ENCODE peak calls at places on chromosomes 5 and 9, in four cellular contexts. S is natural killer cell, U is hepatocyte, N is cardiac muscle cell. T is an unnamed sample.

GRCh38 chr5:137148128-137148527 is 351.0 kb downstream of the SPOCK1 start:
- DNase-seq in S (no peak), U (no peak), N (no peak), T (no peak)

GRCh38 chr9:133774799-133775198 is 36.6 kb upstream of the SARDH start:
- DNase-seq in S (no peak), U (no peak), N (no peak), T (no peak)

GRCh38 chr5:102668220-102668930 is 86.7 kb upstream of the PAM start:
- DNase-seq in S (no peak), U (no peak), N (no peak), T (no peak)

GRCh38 chr5:112865128-112865527 is 4.0 kb downstream of the SRP19 start:
- DNase-seq in S (no peak), U (no peak), N (no peak), T (no peak)

GRCh38 chr9:88378317-88378716 is 9.9 kb upstream of the SPIN1 start:
- DNase-seq in S (no peak), U (peak; percentile 15), N (no peak), T (no peak)

GRCh38 chr9:5799314-5799713 is 33.6 kb downstream of the ERMP1 start:
- DNase-seq in S (no peak), U (peak; percentile 67), N (no peak), T (no peak)

GRCh38 chr9:121286688-121286972 is 18.7 kb downstream of the GSN start:
- DNase-seq in S (no peak), U (no peak), N (no peak), T (no peak)

GRCh38 chr9:129236441-129237145 is 58.5 kb upstream of the IER5L start:
- DNase-seq in S (no peak), U (no peak), N (no peak), T (no peak)

GRCh38 chr9:131731237-131731995 is 8.5 kb downstream of the RAPGEF1 start:
- DNase-seq in S (no peak), U (no peak), N (no peak), T (no peak)

GRCh38 chr9:18996191-18996590 is 36.8 kb downstream of the SAXO1 start:
- DNase-seq in S (no peak), U (peak; percentile 33), N (no peak), T (no peak)

GRCh38 chr5:53355316-53355715 is 125.1 kb upstream of the FST start:
- DNase-seq in S (no peak), U (no peak), N (no peak), T (no peak)

GRCh38 chr5:97400537-97400936 is 217.5 kb upstream of the RIOK2 start:
- DNase-seq in S (no peak), U (no peak), N (no peak), T (no peak)

GRCh38 chr5:16886366-16886736 is 49.7 kb downstream of the MYO10 start:
- DNase-seq in S (no peak), U (no peak), N (no peak), T (no peak)

DNA sequence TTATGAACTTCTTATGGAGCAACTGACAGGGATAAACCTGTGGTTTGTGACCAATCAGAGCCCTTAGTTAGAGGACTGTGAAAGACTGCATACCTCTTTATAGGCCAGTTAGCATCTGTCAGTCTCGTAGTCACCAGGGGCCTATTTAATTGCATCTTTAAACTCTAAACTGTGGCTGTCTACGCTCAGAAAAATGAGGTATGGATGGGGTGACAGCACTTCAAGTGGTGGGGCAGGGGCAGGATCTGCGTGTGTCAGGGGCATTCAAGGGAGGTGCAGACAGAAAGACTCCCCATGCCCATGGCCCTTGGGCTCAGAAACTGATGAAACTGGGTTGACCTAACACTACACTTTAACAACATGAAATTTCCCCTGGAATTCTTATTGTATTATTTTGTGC is 132.6 kb upstream of the TBCA start:
- DNase-seq in S (no peak), U (no peak), N (no peak), T (no peak)
- TF ChIP-seq CTCF in S (no peak), U (no peak), N (no peak), T (no peak)

GRCh38 chr9:2621678-2622360 is at the start of gene VLDLR:
- DNase-seq in S (peak; percentile 26), U (peak; percentile 71), N (no peak), T (no peak)

GRCh38 chr9:2623046-2623865 is 1.7 kb downstream of the VLDLR start:
- DNase-seq in S (peak; percentile 18), U (peak; percentile 67), N (peak; percentile 92), T (no peak)

GRCh38 chr9:2623866-2624682 is 2.5 kb downstream of the VLDLR start:
- DNase-seq in S (no peak), U (no peak), N (no peak), T (no peak)

GRCh38 chr9:2620876-2621677 is 510 bp upstream of the VLDLR start:
- DNase-seq in S (peak; percentile 24), U (peak; percentile 84), N (peak; percentile 91), T (no peak)

GRCh38 chr9:2622361-2623045 is 916 bp downstream of the VLDLR start:
- DNase-seq in S (peak; percentile 32), U (peak; percentile 44), N (peak; percentile 66), T (no peak)
- TF ChIP-seq CTCF in S (no peak), U (no peak), N (peak; percentile 2), T (no peak)

GRCh38 chr9:135476561-135476960 is 3.0 kb upstream of the PPP1R26 start:
- DNase-seq in S (no peak), U (no peak), N (no peak), T (no peak)

GRCh38 chr9:135476981-135477380 is 2.6 kb upstream of the PPP1R26 start:
- DNase-seq in S (no peak), U (no peak), N (no peak), T (no peak)

GRCh38 chr9:135473972-135474543 is 5.5 kb upstream of the PPP1R26 start:
- DNase-seq in S (no peak), U (no peak), N (no peak), T (no peak)

GRCh38 chr9:135471751-135472640 is 7.6 kb upstream of the PPP1R26 start:
- DNase-seq in S (no peak), U (no peak), N (peak; percentile 66), T (no peak)

GRCh38 chr9:135474915-135475314 is 4.7 kb upstream of the PPP1R26 start:
- DNase-seq in S (no peak), U (peak; percentile 57), N (peak; percentile 72), T (no peak)
- TF ChIP-seq CTCF in S (no peak), U (peak; percentile 46), N (peak; percentile 44), T (no peak)

GRCh38 chr5:173989432-173990082 is 587 bp downstream of the C5orf47 start:
- DNase-seq in S (no peak), U (no peak), N (no peak), T (no peak)

GRCh38 chr5:173981362-173981761 is 7.6 kb upstream of the C5orf47 start:
- DNase-seq in S (no peak), U (no peak), N (no peak), T (no peak)

GRCh38 chr5:173988554-173989431 is at the start of gene C5orf47:
- DNase-seq in S (no peak), U (no peak), N (no peak), T (no peak)

DNA sequence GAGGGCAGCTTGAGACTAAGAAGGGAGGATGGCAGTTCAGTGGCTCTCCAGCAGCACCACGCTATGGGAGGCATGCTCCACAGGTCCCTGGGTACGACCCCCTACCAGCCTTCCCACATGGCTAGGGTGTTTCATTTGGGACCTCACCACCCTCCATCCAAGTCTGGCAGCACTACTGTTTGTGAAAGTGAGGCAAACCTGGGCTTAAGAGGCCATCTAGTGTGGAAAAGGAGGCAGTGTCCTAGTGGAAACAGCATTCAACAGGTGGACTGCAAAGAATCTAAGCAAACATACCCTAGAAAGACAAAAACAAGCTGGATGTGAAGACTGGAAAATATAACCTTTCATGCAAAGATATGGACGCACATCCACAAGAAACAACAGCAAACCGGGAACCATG is 4.8 kb upstream of the C5orf47 start:
- DNase-seq in S (no peak), U (peak; percentile 45), N (peak; percentile 58), T (no peak)
- TF ChIP-seq CTCF in S (no peak), U (peak; percentile 51), N (peak; percentile 47), T (no peak)

GRCh38 chr9:27714388-27714787 is 141.1 kb upstream of the C9orf72 start:
- DNase-seq in S (no peak), U (no peak), N (no peak), T (no peak)
- TF ChIP-seq CTCF in S (no peak), U (no peak), N (peak; percentile 18), T (no peak)

GRCh38 chr5:164053123-164053522 is 547.7 kb downstream of the MAT2B start:
- DNase-seq in S (no peak), U (no peak), N (no peak), T (no peak)

GRCh38 chr5:164054461-164054860 is 549.0 kb downstream of the MAT2B start:
- DNase-seq in S (no peak), U (no peak), N (no peak), T (no peak)

GRCh38 chr5:164051745-164052144 is 546.3 kb downstream of the MAT2B start:
- DNase-seq in S (no peak), U (no peak), N (no peak), T (no peak)

GRCh38 chr5:164052536-164053090 is 547.2 kb downstream of the MAT2B start:
- DNase-seq in S (no peak), U (no peak), N (no peak), T (no peak)

DNA sequence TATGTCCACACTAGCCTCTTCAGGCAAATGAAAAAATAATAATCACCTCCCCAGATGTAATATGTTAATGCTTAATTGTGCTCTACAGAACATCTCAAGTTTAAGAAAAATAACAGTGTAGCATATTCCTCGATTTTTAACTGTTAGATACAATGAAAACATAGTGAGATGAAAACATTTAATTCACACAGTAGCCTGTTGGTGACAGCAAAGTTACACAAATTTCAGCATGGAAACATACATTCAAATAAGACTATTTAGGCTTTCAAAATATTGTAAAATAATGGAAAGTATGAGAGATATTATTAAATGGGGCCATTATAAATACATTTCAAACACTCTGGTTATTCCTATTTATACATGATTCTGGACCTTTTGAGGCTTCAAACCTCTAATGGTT is 543.1 kb downstream of the MAT2B start:
- DNase-seq in S (no peak), U (no peak), N (no peak), T (no peak)
- TF ChIP-seq CTCF in S (no peak), U (peak; percentile 57), N (peak; percentile 39), T (no peak)

GRCh38 chr9:75299324-75299723 is 211.0 kb downstream of the OSTF1 start:
- DNase-seq in S (no peak), U (no peak), N (no peak), T (no peak)
- TF ChIP-seq CTCF in S (no peak), U (no peak), N (no peak), T (no peak)